ENCODE peak calls at places on chromosomes 7 and 10, in six cellular contexts. One of them, this sample, is unnamed.

GRCh38 chr10:98410135-98410743 is 4.7 kb downstream of the PYROXD2 start:
- DNase-seq in ovary: no peak
- DNase-seq in IMR-90: no peak
- DNase-seq in aorta: no peak
- DNase-seq in HAP-1: no peak
- DNase-seq in neuronal stem cell: no peak
- DNase-seq in this sample: no peak

GRCh38 chr10:14686356-14686755 is 88.3 kb downstream of the FAM107B start:
- DNase-seq in neuronal stem cell: no peak
- DNase-seq in aorta: no peak
- DNase-seq in HAP-1: no peak
- DNase-seq in ovary: no peak
- DNase-seq in IMR-90: no peak
- DNase-seq in this sample: no peak

GRCh38 chr10:109956454-109957091 is 33.3 kb upstream of the XPNPEP1 start:
- DNase-seq in IMR-90: peak; percentile 52
- DNase-seq in aorta: no peak
- DNase-seq in ovary: no peak
- DNase-seq in neuronal stem cell: no peak
- DNase-seq in HAP-1: peak; percentile 60
- DNase-seq in this sample: peak; percentile 58

GRCh38 chr7:139362302-139362701 is 2.6 kb downstream of the LUC7L2 start:
- DNase-seq in ovary: no peak
- DNase-seq in IMR-90: peak; percentile 16
- DNase-seq in neuronal stem cell: no peak
- DNase-seq in HAP-1: peak; percentile 48
- DNase-seq in aorta: no peak
- DNase-seq in this sample: no peak

GRCh38 chr7:20330176-20330796 is 414 bp upstream of the ITGB8 start:
- DNase-seq in neuronal stem cell: peak; percentile 89
- DNase-seq in IMR-90: peak; percentile 94
- DNase-seq in HAP-1: peak; percentile 69
- DNase-seq in ovary: peak; percentile 87
- DNase-seq in aorta: peak; percentile 95
- DNase-seq in this sample: peak; percentile 66

GRCh38 chr7:50607524-50608125 is 42.4 kb upstream of the DDC start:
- DNase-seq in ovary: no peak
- DNase-seq in HAP-1: no peak
- DNase-seq in neuronal stem cell: no peak
- DNase-seq in aorta: no peak
- DNase-seq in IMR-90: peak; percentile 18
- DNase-seq in this sample: no peak

GRCh38 chr10:125720002-125720382 is 483 bp downstream of the EDRF1 start:
- DNase-seq in ovary: no peak
- DNase-seq in HAP-1: no peak
- DNase-seq in neuronal stem cell: no peak
- DNase-seq in aorta: no peak
- DNase-seq in IMR-90: peak; percentile 3
- DNase-seq in this sample: no peak

GRCh38 chr10:16611037-16611436 is 89.4 kb upstream of the C1QL3 start:
- DNase-seq in HAP-1: no peak
- DNase-seq in ovary: no peak
- DNase-seq in neuronal stem cell: no peak
- DNase-seq in aorta: no peak
- DNase-seq in IMR-90: no peak
- DNase-seq in this sample: no peak

GRCh38 chr7:143331179-143331825 is 15.4 kb downstream of the CLCN1 start:
- DNase-seq in HAP-1: no peak
- DNase-seq in neuronal stem cell: no peak
- DNase-seq in ovary: no peak
- DNase-seq in IMR-90: peak; percentile 96
- DNase-seq in aorta: no peak
- DNase-seq in this sample: no peak

GRCh38 chr7:81159402-81159801 is 240.6 kb upstream of the SEMA3C start:
- DNase-seq in aorta: no peak
- DNase-seq in IMR-90: peak; percentile 68
- DNase-seq in neuronal stem cell: no peak
- DNase-seq in HAP-1: no peak
- DNase-seq in ovary: no peak
- DNase-seq in this sample: no peak

GRCh38 chr10:7121154-7121797 is 289.6 kb downstream of the SFMBT2 start:
- DNase-seq in aorta: peak; percentile 80
- DNase-seq in ovary: no peak
- DNase-seq in neuronal stem cell: peak; percentile 54
- DNase-seq in HAP-1: peak; percentile 57
- DNase-seq in IMR-90: peak; percentile 10
- DNase-seq in this sample: peak; percentile 7

GRCh38 chr7:129784783-129785456 is 167.8 kb downstream of the UBE2H start:
- DNase-seq in ovary: no peak
- DNase-seq in HAP-1: no peak
- DNase-seq in neuronal stem cell: peak; percentile 14
- DNase-seq in IMR-90: no peak
- DNase-seq in aorta: no peak
- DNase-seq in this sample: no peak
- H3K27me3 ChIP-seq in ovary: peaks cover 10% of the 10 kb centered on the region
- H3K27me3 ChIP-seq in HAP-1: no peaks in the 10 kb centered on the region
- H3K27me3 ChIP-seq in neuronal stem cell: peaks cover 97% of the 10 kb centered on the region
- H3K27me3 ChIP-seq in IMR-90: peaks cover 87% of the 10 kb centered on the region
- H3K27me3 ChIP-seq in aorta: no peaks in the 10 kb centered on the region
- H3K27me3 ChIP-seq in this sample: no peaks in the 10 kb centered on the region

GRCh38 chr7:39086638-39087360 is 109.1 kb downstream of the POU6F2 start:
- DNase-seq in neuronal stem cell: no peak
- DNase-seq in HAP-1: no peak
- DNase-seq in ovary: no peak
- DNase-seq in IMR-90: no peak
- DNase-seq in aorta: no peak
- DNase-seq in this sample: no peak

GRCh38 chr7:39091774-39092173 is 114.1 kb downstream of the POU6F2 start:
- DNase-seq in IMR-90: no peak
- DNase-seq in HAP-1: no peak
- DNase-seq in aorta: no peak
- DNase-seq in ovary: no peak
- DNase-seq in neuronal stem cell: no peak
- DNase-seq in this sample: no peak

GRCh38 chr7:39085590-39086049 is 107.9 kb downstream of the POU6F2 start:
- DNase-seq in HAP-1: peak; percentile 84
- DNase-seq in neuronal stem cell: peak; percentile 62
- DNase-seq in aorta: no peak
- DNase-seq in IMR-90: no peak
- DNase-seq in ovary: no peak
- DNase-seq in this sample: no peak

GRCh38 chr7:39088730-39089129 is 111.0 kb downstream of the POU6F2 start:
- DNase-seq in aorta: no peak
- DNase-seq in ovary: no peak
- DNase-seq in neuronal stem cell: no peak
- DNase-seq in HAP-1: peak; percentile 37
- DNase-seq in IMR-90: no peak
- DNase-seq in this sample: no peak

GRCh38 chr7:39089194-39089593 is 111.5 kb downstream of the POU6F2 start:
- DNase-seq in HAP-1: no peak
- DNase-seq in aorta: no peak
- DNase-seq in ovary: no peak
- DNase-seq in neuronal stem cell: no peak
- DNase-seq in IMR-90: no peak
- DNase-seq in this sample: peak; percentile 71
- H3K27me3 ChIP-seq in HAP-1: no peaks in the 10 kb centered on the region
- H3K27me3 ChIP-seq in aorta: no peaks in the 10 kb centered on the region
- H3K27me3 ChIP-seq in ovary: no peaks in the 10 kb centered on the region
- H3K27me3 ChIP-seq in neuronal stem cell: no peaks in the 10 kb centered on the region
- H3K27me3 ChIP-seq in IMR-90: no peaks in the 10 kb centered on the region
- H3K27me3 ChIP-seq in this sample: no peaks in the 10 kb centered on the region

GRCh38 chr10:104128214-104128613 is 6.2 kb downstream of the SFR1 start:
- DNase-seq in neuronal stem cell: no peak
- DNase-seq in ovary: no peak
- DNase-seq in HAP-1: no peak
- DNase-seq in IMR-90: peak; percentile 41
- DNase-seq in aorta: no peak
- DNase-seq in this sample: no peak
- H3K27me3 ChIP-seq in neuronal stem cell: no peaks in the 10 kb centered on the region
- H3K27me3 ChIP-seq in ovary: no peaks in the 10 kb centered on the region
- H3K27me3 ChIP-seq in HAP-1: peaks cover 15% of the 10 kb centered on the region
- H3K27me3 ChIP-seq in IMR-90: no peaks in the 10 kb centered on the region
- H3K27me3 ChIP-seq in aorta: no peaks in the 10 kb centered on the region
- H3K27me3 ChIP-seq in this sample: no peaks in the 10 kb centered on the region

DNA sequence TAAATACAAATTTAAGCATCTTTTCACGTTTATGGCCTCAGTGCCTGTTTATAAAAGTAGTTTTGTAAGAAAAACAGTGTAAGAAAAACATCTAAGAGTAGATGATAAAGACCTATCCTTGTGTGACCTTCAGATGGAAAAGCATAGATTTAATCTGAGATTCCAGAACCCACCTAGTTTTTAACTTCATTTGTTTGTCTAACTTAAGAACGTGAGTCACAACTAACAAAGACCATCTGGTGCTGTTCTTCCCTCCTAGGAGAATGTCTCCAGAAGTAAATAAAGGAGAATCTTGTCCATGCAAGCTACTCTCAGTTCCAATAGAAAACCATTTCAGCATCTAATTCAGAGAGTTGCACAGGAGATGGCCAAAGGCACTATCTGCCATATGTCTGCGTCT is 265.4 kb upstream of the C7orf33 start:
- DNase-seq in ovary: no peak
- DNase-seq in IMR-90: no peak
- DNase-seq in neuronal stem cell: no peak
- DNase-seq in HAP-1: no peak
- DNase-seq in aorta: no peak
- DNase-seq in this sample: no peak
- H3K27me3 ChIP-seq in ovary: no peaks in the 10 kb centered on the region
- H3K27me3 ChIP-seq in IMR-90: no peaks in the 10 kb centered on the region
- H3K27me3 ChIP-seq in neuronal stem cell: no peaks in the 10 kb centered on the region
- H3K27me3 ChIP-seq in HAP-1: no peaks in the 10 kb centered on the region
- H3K27me3 ChIP-seq in aorta: no peaks in the 10 kb centered on the region
- H3K27me3 ChIP-seq in this sample: no peaks in the 10 kb centered on the region

GRCh38 chr7:92135490-92135889 is 1.2 kb upstream of the CYP51A1 start:
- DNase-seq in ovary: no peak
- DNase-seq in aorta: no peak
- DNase-seq in neuronal stem cell: no peak
- DNase-seq in IMR-90: no peak
- DNase-seq in HAP-1: no peak
- DNase-seq in this sample: no peak
- H3K27me3 ChIP-seq in ovary: no peaks in the 10 kb centered on the region
- H3K27me3 ChIP-seq in aorta: no peaks in the 10 kb centered on the region
- H3K27me3 ChIP-seq in neuronal stem cell: no peaks in the 10 kb centered on the region
- H3K27me3 ChIP-seq in IMR-90: no peaks in the 10 kb centered on the region
- H3K27me3 ChIP-seq in HAP-1: no peaks in the 10 kb centered on the region
- H3K27me3 ChIP-seq in this sample: no peaks in the 10 kb centered on the region

GRCh38 chr10:118970770-118971169 is 58.7 kb upstream of the NANOS1 start:
- DNase-seq in HAP-1: no peak
- DNase-seq in aorta: no peak
- DNase-seq in IMR-90: no peak
- DNase-seq in neuronal stem cell: no peak
- DNase-seq in ovary: no peak
- DNase-seq in this sample: peak; percentile 82
- H3K27me3 ChIP-seq in HAP-1: peaks cover 6% of the 10 kb centered on the region
- H3K27me3 ChIP-seq in aorta: no peaks in the 10 kb centered on the region
- H3K27me3 ChIP-seq in IMR-90: peaks cover 52% of the 10 kb centered on the region
- H3K27me3 ChIP-seq in neuronal stem cell: peaks cover 7% of the 10 kb centered on the region
- H3K27me3 ChIP-seq in ovary: no peaks in the 10 kb centered on the region
- H3K27me3 ChIP-seq in this sample: no peaks in the 10 kb centered on the region

GRCh38 chr7:27247000-27247399 is 4.4 kb downstream of the EVX1 start:
- DNase-seq in aorta: no peak
- DNase-seq in IMR-90: no peak
- DNase-seq in neuronal stem cell: no peak
- DNase-seq in ovary: no peak
- DNase-seq in HAP-1: no peak
- DNase-seq in this sample: no peak
- H3K27me3 ChIP-seq in aorta: no peaks in the 10 kb centered on the region
- H3K27me3 ChIP-seq in IMR-90: peaks cover 100% of the 10 kb centered on the region
- H3K27me3 ChIP-seq in neuronal stem cell: peaks cover 100% of the 10 kb centered on the region
- H3K27me3 ChIP-seq in ovary: peaks cover 3% of the 10 kb centered on the region
- H3K27me3 ChIP-seq in HAP-1: no peaks in the 10 kb centered on the region
- H3K27me3 ChIP-seq in this sample: peaks cover 100% of the 10 kb centered on the region

DNA sequence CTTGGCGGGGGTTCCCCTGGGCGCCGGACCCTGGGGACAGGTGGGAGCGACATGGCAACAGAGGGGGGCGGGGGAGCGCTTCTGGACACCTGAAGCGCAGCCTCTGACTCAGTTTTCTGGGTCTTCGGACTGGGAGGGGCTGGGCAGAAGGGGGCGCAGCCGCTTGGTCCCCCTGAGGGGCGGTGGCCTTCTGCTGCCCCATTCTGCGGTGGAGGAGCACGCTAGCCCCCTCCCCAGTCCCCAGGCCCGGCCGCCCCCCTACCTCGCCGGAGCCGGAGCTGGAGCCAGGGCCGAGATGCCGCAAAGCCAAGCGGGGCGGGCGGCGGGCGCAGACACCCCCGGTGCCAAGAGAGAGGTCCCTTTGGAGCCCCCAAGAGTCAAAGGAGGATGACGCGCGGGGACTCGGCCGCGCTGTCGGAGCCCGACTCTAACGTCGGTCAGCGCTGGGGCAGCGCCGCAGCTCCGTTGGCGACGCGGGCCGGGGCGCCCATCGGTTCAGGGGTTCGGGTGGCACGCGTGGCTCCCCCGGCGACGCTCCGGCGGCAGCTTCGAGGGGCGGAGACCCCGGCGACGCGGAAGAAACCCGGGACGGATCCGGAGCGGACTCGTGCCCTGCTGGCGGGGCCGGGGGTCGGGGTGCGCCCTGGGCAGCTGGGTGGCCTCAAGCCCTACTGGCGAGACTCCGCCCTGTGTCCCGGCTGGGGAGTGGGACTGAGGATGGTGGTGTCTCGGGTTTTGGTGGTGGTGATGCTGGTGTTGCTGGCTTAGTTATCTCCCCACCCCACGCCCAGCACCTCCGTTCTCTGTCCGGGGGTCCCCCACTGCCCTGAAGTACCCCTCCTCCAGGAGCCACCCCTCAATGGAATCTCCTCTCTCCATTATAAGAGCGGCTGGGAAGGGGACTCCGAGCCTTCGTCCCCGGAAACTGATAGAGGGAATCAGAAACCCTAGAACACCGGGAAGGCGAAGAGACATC is at the start of gene NAT16:
- DNase-seq in IMR-90: no peak
- DNase-seq in neuronal stem cell: no peak
- DNase-seq in HAP-1: no peak
- DNase-seq in ovary: no peak
- DNase-seq in aorta: no peak
- DNase-seq in this sample: no peak
- H3K27me3 ChIP-seq in IMR-90: peaks cover 53% of the 10 kb centered on the region
- H3K27me3 ChIP-seq in neuronal stem cell: peaks cover 40% of the 10 kb centered on the region
- H3K27me3 ChIP-seq in HAP-1: peaks cover 21% of the 10 kb centered on the region
- H3K27me3 ChIP-seq in ovary: peaks cover 2% of the 10 kb centered on the region
- H3K27me3 ChIP-seq in aorta: no peaks in the 10 kb centered on the region
- H3K27me3 ChIP-seq in this sample: peaks cover 74% of the 10 kb centered on the region

GRCh38 chr10:121627810-121628209 is 29.6 kb upstream of the FGFR2 start:
- DNase-seq in neuronal stem cell: no peak
- DNase-seq in aorta: no peak
- DNase-seq in HAP-1: no peak
- DNase-seq in ovary: no peak
- DNase-seq in IMR-90: no peak
- DNase-seq in this sample: no peak
- H3K27me3 ChIP-seq in neuronal stem cell: peaks cover 15% of the 10 kb centered on the region
- H3K27me3 ChIP-seq in aorta: no peaks in the 10 kb centered on the region
- H3K27me3 ChIP-seq in HAP-1: no peaks in the 10 kb centered on the region
- H3K27me3 ChIP-seq in ovary: no peaks in the 10 kb centered on the region
- H3K27me3 ChIP-seq in IMR-90: no peaks in the 10 kb centered on the region
- H3K27me3 ChIP-seq in this sample: no peaks in the 10 kb centered on the region